ENCODE peak calls at places on chromosome 5, in five cellular contexts. One of them, this sample, is unnamed.

GRCh38 chr5:74212336-74212735 is 428.2 kb downstream of the ENC1 start:
- DNase-seq in HFF-Myc: no peak
- DNase-seq in stomach: no peak
- DNase-seq in upper lobe of right lung: no peak
- DNase-seq in NB4: peak; percentile 72
- DNase-seq in this sample: peak; percentile 56

GRCh38 chr5:172834570-172835245 is 657 bp downstream of the ERGIC1 start:
- DNase-seq in HFF-Myc: no peak
- DNase-seq in stomach: no peak
- DNase-seq in upper lobe of right lung: no peak
- DNase-seq in NB4: peak; percentile 25
- DNase-seq in this sample: peak; percentile 7

GRCh38 chr5:134975078-134975715 is 7.5 kb downstream of the CATSPER3 start:
- DNase-seq in HFF-Myc: no peak
- DNase-seq in stomach: no peak
- DNase-seq in upper lobe of right lung: no peak
- DNase-seq in NB4: peak; percentile 15
- DNase-seq in this sample: no peak

GRCh38 chr5:153350192-153350883 is 140.1 kb upstream of the GRIA1 start:
- DNase-seq in HFF-Myc: no peak
- DNase-seq in stomach: no peak
- DNase-seq in upper lobe of right lung: no peak
- DNase-seq in NB4: no peak
- DNase-seq in this sample: no peak

GRCh38 chr5:152331718-152332117 is 73.4 kb downstream of the NMUR2 start:
- DNase-seq in HFF-Myc: no peak
- DNase-seq in stomach: no peak
- DNase-seq in upper lobe of right lung: no peak
- DNase-seq in NB4: no peak
- DNase-seq in this sample: no peak

GRCh38 chr5:76472338-76473336 is 69.6 kb downstream of the IQGAP2 start:
- DNase-seq in HFF-Myc: no peak
- DNase-seq in stomach: no peak
- DNase-seq in upper lobe of right lung: no peak
- DNase-seq in NB4: no peak
- DNase-seq in this sample: no peak

GRCh38 chr5:160629007-160629402 is 207.3 kb downstream of the PTTG1 start:
- DNase-seq in HFF-Myc: no peak
- DNase-seq in stomach: no peak
- DNase-seq in upper lobe of right lung: no peak
- DNase-seq in NB4: no peak
- DNase-seq in this sample: no peak

GRCh38 chr5:147629196-147629595 is 119.3 kb upstream of the DPYSL3 start:
- DNase-seq in HFF-Myc: no peak
- DNase-seq in stomach: no peak
- DNase-seq in upper lobe of right lung: no peak
- DNase-seq in NB4: no peak
- DNase-seq in this sample: peak; percentile 87

GRCh38 chr5:176440932-176441706 is 7.1 kb upstream of the FAF2 start:
- DNase-seq in HFF-Myc: no peak
- DNase-seq in stomach: no peak
- DNase-seq in upper lobe of right lung: no peak
- DNase-seq in NB4: no peak
- DNase-seq in this sample: peak; percentile 14

GRCh38 chr5:151139015-151139414 is 18.6 kb downstream of the ANXA6 start:
- DNase-seq in HFF-Myc: no peak
- DNase-seq in stomach: no peak
- DNase-seq in upper lobe of right lung: no peak
- DNase-seq in NB4: no peak
- DNase-seq in this sample: no peak

GRCh38 chr5:96067902-96068614 is 106.4 kb upstream of the ELL2 start:
- DNase-seq in HFF-Myc: peak; percentile 80
- DNase-seq in stomach: no peak
- DNase-seq in upper lobe of right lung: no peak
- DNase-seq in NB4: peak; percentile 36
- DNase-seq in this sample: peak; percentile 53

GRCh38 chr5:176381423-176381822 is 7.0 kb downstream of the NOP16 start:
- DNase-seq in HFF-Myc: no peak
- DNase-seq in stomach: no peak
- DNase-seq in upper lobe of right lung: no peak
- DNase-seq in NB4: no peak
- DNase-seq in this sample: no peak

GRCh38 chr5:5141625-5142527 is 1.7 kb downstream of the ADAMTS16 start:
- DNase-seq in HFF-Myc: peak; percentile 42
- DNase-seq in stomach: peak; percentile 68
- DNase-seq in upper lobe of right lung: no peak
- DNase-seq in NB4: peak; percentile 67
- DNase-seq in this sample: peak; percentile 80

GRCh38 chr5:53333160-53333559 is 147.3 kb upstream of the FST start:
- DNase-seq in HFF-Myc: no peak
- DNase-seq in stomach: no peak
- DNase-seq in upper lobe of right lung: no peak
- DNase-seq in NB4: no peak
- DNase-seq in this sample: no peak

GRCh38 chr5:134227259-134227658 is 1.4 kb upstream of the PPP2CA start:
- DNase-seq in HFF-Myc: no peak
- DNase-seq in stomach: no peak
- DNase-seq in upper lobe of right lung: no peak
- DNase-seq in NB4: peak; percentile 28
- DNase-seq in this sample: peak; percentile 24

GRCh38 chr5:170057311-170057710 is 48.4 kb upstream of the FOXI1 start:
- DNase-seq in HFF-Myc: no peak
- DNase-seq in stomach: peak; percentile 15
- DNase-seq in upper lobe of right lung: peak; percentile 76
- DNase-seq in NB4: no peak
- DNase-seq in this sample: no peak

GRCh38 chr5:137415231-137415681 is 83.9 kb downstream of the SPOCK1 start:
- DNase-seq in HFF-Myc: peak; percentile 36
- DNase-seq in stomach: no peak
- DNase-seq in upper lobe of right lung: no peak
- DNase-seq in NB4: no peak
- DNase-seq in this sample: no peak

GRCh38 chr5:180090769-180091546 is 19.4 kb upstream of the RNF130 start:
- DNase-seq in HFF-Myc: no peak
- DNase-seq in stomach: peak; percentile 56
- DNase-seq in upper lobe of right lung: no peak
- DNase-seq in NB4: peak; percentile 72
- DNase-seq in this sample: peak; percentile 43

GRCh38 chr5:67246108-67246507 is 49.5 kb upstream of the CD180 start:
- DNase-seq in HFF-Myc: peak; percentile 73
- DNase-seq in stomach: no peak
- DNase-seq in upper lobe of right lung: no peak
- DNase-seq in NB4: peak; percentile 71
- DNase-seq in this sample: peak; percentile 93

GRCh38 chr5:168023190-168023589 is 268.3 kb upstream of the WWC1 start:
- DNase-seq in HFF-Myc: no peak
- DNase-seq in stomach: no peak
- DNase-seq in upper lobe of right lung: no peak
- DNase-seq in NB4: no peak
- DNase-seq in this sample: peak; percentile 25

GRCh38 chr5:77986261-77986660 is 210.1 kb upstream of the TBCA start:
- DNase-seq in HFF-Myc: no peak
- DNase-seq in stomach: no peak
- DNase-seq in upper lobe of right lung: no peak
- DNase-seq in NB4: no peak
- DNase-seq in this sample: no peak

GRCh38 chr5:151630088-151630487 is 39.0 kb upstream of the FAT2 start:
- DNase-seq in HFF-Myc: no peak
- DNase-seq in stomach: no peak
- DNase-seq in upper lobe of right lung: no peak
- DNase-seq in NB4: no peak
- DNase-seq in this sample: no peak

GRCh38 chr5:176863041-176863764 is 35.9 kb downstream of the HK3 start:
- DNase-seq in HFF-Myc: no peak
- DNase-seq in stomach: no peak
- DNase-seq in upper lobe of right lung: no peak
- DNase-seq in NB4: peak; percentile 37
- DNase-seq in this sample: no peak

GRCh38 chr5:112594941-112595340 is 142.7 kb upstream of the APC start:
- DNase-seq in HFF-Myc: no peak
- DNase-seq in stomach: no peak
- DNase-seq in upper lobe of right lung: no peak
- DNase-seq in NB4: no peak
- DNase-seq in this sample: no peak

GRCh38 chr5:87576867-87577266 is 164.1 kb upstream of the CCNH start:
- DNase-seq in HFF-Myc: no peak
- DNase-seq in stomach: no peak
- DNase-seq in upper lobe of right lung: no peak
- DNase-seq in NB4: no peak
- DNase-seq in this sample: no peak

GRCh38 chr5:169507051-169507450 is 76.5 kb upstream of the SPDL1 start:
- DNase-seq in HFF-Myc: no peak
- DNase-seq in stomach: no peak
- DNase-seq in upper lobe of right lung: no peak
- DNase-seq in NB4: no peak
- DNase-seq in this sample: no peak

GRCh38 chr5:53994148-53994547 is 316.2 kb downstream of the ARL15 start:
- DNase-seq in HFF-Myc: no peak
- DNase-seq in stomach: no peak
- DNase-seq in upper lobe of right lung: no peak
- DNase-seq in NB4: peak; percentile 23
- DNase-seq in this sample: peak; percentile 5

GRCh38 chr5:126416266-126416925 is 6.8 kb upstream of the GRAMD2B start:
- DNase-seq in HFF-Myc: no peak
- DNase-seq in stomach: no peak
- DNase-seq in upper lobe of right lung: no peak
- DNase-seq in NB4: no peak
- DNase-seq in this sample: no peak

GRCh38 chr5:115629903-115630302 is 4.1 kb upstream of the TMED7 start:
- DNase-seq in HFF-Myc: no peak
- DNase-seq in stomach: no peak
- DNase-seq in upper lobe of right lung: no peak
- DNase-seq in NB4: no peak
- DNase-seq in this sample: no peak
- H3K4me3 ChIP-seq in HFF-Myc: no peak overlapping the region
- H3K4me3 ChIP-seq in stomach: no peak overlapping the region
- H3K4me3 ChIP-seq in upper lobe of right lung: no peak overlapping the region
- H3K4me3 ChIP-seq in NB4: no peak overlapping the region
- H3K4me3 ChIP-seq in this sample: no peak overlapping the region

GRCh38 chr5:31768784-31769183 is 129.9 kb downstream of the PDZD2 start:
- DNase-seq in HFF-Myc: no peak
- DNase-seq in stomach: no peak
- DNase-seq in upper lobe of right lung: no peak
- DNase-seq in NB4: no peak
- DNase-seq in this sample: no peak

GRCh38 chr5:31771500-31771899 is 132.6 kb downstream of the PDZD2 start:
- DNase-seq in HFF-Myc: no peak
- DNase-seq in stomach: no peak
- DNase-seq in upper lobe of right lung: no peak
- DNase-seq in NB4: no peak
- DNase-seq in this sample: no peak

GRCh38 chr5:31771045-31771444 is 132.1 kb downstream of the PDZD2 start:
- DNase-seq in HFF-Myc: no peak
- DNase-seq in stomach: no peak
- DNase-seq in upper lobe of right lung: no peak
- DNase-seq in NB4: no peak
- DNase-seq in this sample: no peak

GRCh38 chr5:31768046-31768445 is 129.1 kb downstream of the PDZD2 start:
- DNase-seq in HFF-Myc: no peak
- DNase-seq in stomach: no peak
- DNase-seq in upper lobe of right lung: no peak
- DNase-seq in NB4: no peak
- DNase-seq in this sample: no peak

GRCh38 chr5:31770157-31770556 is 131.2 kb downstream of the PDZD2 start:
- DNase-seq in HFF-Myc: no peak
- DNase-seq in stomach: no peak
- DNase-seq in upper lobe of right lung: no peak
- DNase-seq in NB4: no peak
- DNase-seq in this sample: no peak
- H3K4me3 ChIP-seq in HFF-Myc: no peak overlapping the region
- H3K4me3 ChIP-seq in stomach: no peak overlapping the region
- H3K4me3 ChIP-seq in upper lobe of right lung: no peak overlapping the region
- H3K4me3 ChIP-seq in NB4: no peak overlapping the region
- H3K4me3 ChIP-seq in this sample: no peak overlapping the region

GRCh38 chr5:1329111-1329579 is 15.8 kb downstream of the CLPTM1L start:
- DNase-seq in HFF-Myc: no peak
- DNase-seq in stomach: no peak
- DNase-seq in upper lobe of right lung: peak; percentile 60
- DNase-seq in NB4: no peak
- DNase-seq in this sample: no peak
- H3K4me3 ChIP-seq in HFF-Myc: no peak overlapping the region
- H3K4me3 ChIP-seq in stomach: no peak overlapping the region
- H3K4me3 ChIP-seq in upper lobe of right lung: no peak overlapping the region
- H3K4me3 ChIP-seq in NB4: no peak overlapping the region
- H3K4me3 ChIP-seq in this sample: no peak overlapping the region

GRCh38 chr5:149610583-149611250 is 29.4 kb downstream of the ARHGEF37 start:
- DNase-seq in HFF-Myc: no peak
- DNase-seq in stomach: no peak
- DNase-seq in upper lobe of right lung: no peak
- DNase-seq in NB4: no peak
- DNase-seq in this sample: no peak
- H3K4me3 ChIP-seq in HFF-Myc: no peak overlapping the region
- H3K4me3 ChIP-seq in stomach: no peak overlapping the region
- H3K4me3 ChIP-seq in upper lobe of right lung: no peak overlapping the region
- H3K4me3 ChIP-seq in NB4: no peak overlapping the region
- H3K4me3 ChIP-seq in this sample: no peak overlapping the region

GRCh38 chr5:109703827-109704226 is 14.1 kb downstream of the MAN2A1 start:
- DNase-seq in HFF-Myc: peak; percentile 88
- DNase-seq in stomach: no peak
- DNase-seq in upper lobe of right lung: no peak
- DNase-seq in NB4: no peak
- DNase-seq in this sample: no peak
- H3K4me3 ChIP-seq in HFF-Myc: no peak overlapping the region
- H3K4me3 ChIP-seq in stomach: no peak overlapping the region
- H3K4me3 ChIP-seq in upper lobe of right lung: no peak overlapping the region
- H3K4me3 ChIP-seq in NB4: no peak overlapping the region
- H3K4me3 ChIP-seq in this sample: no peak overlapping the region

GRCh38 chr5:60540855-60541805 is 158.8 kb downstream of the DEPDC1B start:
- DNase-seq in HFF-Myc: no peak
- DNase-seq in stomach: no peak
- DNase-seq in upper lobe of right lung: no peak
- DNase-seq in NB4: no peak
- DNase-seq in this sample: no peak
- H3K4me3 ChIP-seq in HFF-Myc: no peak overlapping the region
- H3K4me3 ChIP-seq in stomach: no peak overlapping the region
- H3K4me3 ChIP-seq in upper lobe of right lung: no peak overlapping the region
- H3K4me3 ChIP-seq in NB4: no peak overlapping the region
- H3K4me3 ChIP-seq in this sample: no peak overlapping the region

GRCh38 chr5:88888291-88888690 is 5.3 kb upstream of the MEF2C start:
- DNase-seq in HFF-Myc: no peak
- DNase-seq in stomach: no peak
- DNase-seq in upper lobe of right lung: no peak
- DNase-seq in NB4: no peak
- DNase-seq in this sample: no peak
- H3K4me3 ChIP-seq in HFF-Myc: no peak overlapping the region
- H3K4me3 ChIP-seq in stomach: no peak overlapping the region
- H3K4me3 ChIP-seq in upper lobe of right lung: peak overlapping the region; percentile 59
- H3K4me3 ChIP-seq in NB4: no peak overlapping the region
- H3K4me3 ChIP-seq in this sample: no peak overlapping the region

This sample was measured in A673.